ENCODE peak calls at places on chromosomes 2 and 18, in five cellular contexts. B is uterus, T is spleen, V is Peyer's patch, R is IMR-90. M is an unnamed sample.

GRCh38 chr2:69291004-69291650 is 95.9 kb downstream of the GFPT1 start:
- DNase-seq in R (peak), B (no peak), V (no peak), T (no peak), M (no peak)

GRCh38 chr2:201977651-201978050 is 56.0 kb upstream of the FZD7 start:
- DNase-seq in T (no peak), B (no peak), R (no peak), V (no peak), M (no peak)

GRCh38 chr2:127623388-127624320 is 22.3 kb upstream of the GPR17 start:
- DNase-seq in B (peak), R (peak), T (peak), V (peak), M (peak)

GRCh38 chr2:121529439-121530209 is 1.1 kb upstream of the RNU4ATAC start:
- DNase-seq in R (peak), V (no peak), T (no peak), B (peak), M (no peak)

GRCh38 chr2:109736177-109736827 is 57.8 kb upstream of the RGPD5 start:
- DNase-seq in V (peak), R (peak), B (peak), T (peak), M (no peak)

GRCh38 chr2:138579556-138579955 is 78.0 kb downstream of the SPOPL start:
- DNase-seq in B (no peak), V (no peak), T (no peak), R (no peak), M (no peak)

GRCh38 chr2:44974064-44974715 is 32.7 kb downstream of the SIX3 start:
- DNase-seq in V (no peak), R (peak), B (no peak), T (no peak), M (peak)

GRCh38 chr2:44549856-44550255 is 188.1 kb downstream of the CAMKMT start:
- DNase-seq in V (no peak), T (no peak), R (no peak), B (no peak), M (no peak)

GRCh38 chr2:7363906-7364305 is 446.7 kb downstream of the RNF144A start:
- DNase-seq in R (no peak), T (no peak), B (no peak), V (no peak), M (no peak)

GRCh38 chr2:10531874-10532273 is 83.7 kb upstream of the ODC1 start:
- DNase-seq in T (peak), V (peak), B (no peak), R (no peak), M (no peak)

GRCh38 chr18:12048827-12049175 is 44.8 kb upstream of the ANKRD62 start:
- DNase-seq in T (no peak), B (no peak), V (no peak), R (peak), M (no peak)

GRCh38 chr18:3162181-3162580 is 57.6 kb downstream of the MYOM1 start:
- DNase-seq in B (no peak), R (no peak), T (no peak), V (no peak), M (no peak)

GRCh38 chr2:45652090-45653050 is 895 bp downstream of the PRKCE start:
- DNase-seq in T (peak), B (peak), V (peak), R (peak), M (no peak)

GRCh38 chr2:176830362-176830761 is 382.2 kb upstream of the HNRNPA3 start:
- DNase-seq in R (no peak), B (no peak), V (no peak), T (no peak), M (no peak)

GRCh38 chr2:135974036-135974435 is 11.4 kb downstream of the DARS1 start:
- DNase-seq in V (no peak), R (no peak), B (no peak), T (no peak), M (no peak)

GRCh38 chr2:218720048-218721041 is 9.7 kb downstream of the TTLL4 start:
- DNase-seq in V (no peak), B (no peak), T (no peak), R (no peak), M (no peak)

GRCh38 chr2:9807056-9807455 is 36.2 kb upstream of the TAF1B start:
- DNase-seq in B (no peak), V (no peak), R (no peak), T (no peak), M (no peak)

GRCh38 chr2:122868626-122869275 is 1113.3 kb downstream of the TSN start:
- DNase-seq in T (no peak), B (no peak), R (no peak), V (no peak), M (no peak)

GRCh38 chr2:174482854-174483253 is 4.0 kb downstream of the GPR155 start:
- DNase-seq in B (no peak), V (no peak), T (no peak), R (no peak), M (no peak)

GRCh38 chr2:37644191-37644590 is 27.3 kb downstream of the CDC42EP3 start:
- DNase-seq in R (no peak), V (no peak), B (no peak), T (no peak), M (no peak)
- TF ChIP-seq POLR2A in R (no peak), V (no peak), B (no peak), T (no peak), M (no peak)

GRCh38 chr18:23502516-23503037 is 734 bp upstream of the RMC1 start:
- DNase-seq in V (no peak), T (no peak), B (no peak), R (no peak), M (no peak)

GRCh38 chr18:23504720-23505119 is 1.4 kb downstream of the RMC1 start:
- DNase-seq in V (no peak), B (no peak), R (no peak), T (no peak), M (no peak)

GRCh38 chr18:23501626-23502025 is 1.7 kb upstream of the RMC1 start:
- DNase-seq in V (no peak), T (no peak), R (no peak), B (no peak), M (no peak)

GRCh38 chr18:23503967-23504352 is 649 bp downstream of the RMC1 start:
- DNase-seq in T (no peak), V (no peak), B (no peak), R (no peak), M (no peak)

DNA sequence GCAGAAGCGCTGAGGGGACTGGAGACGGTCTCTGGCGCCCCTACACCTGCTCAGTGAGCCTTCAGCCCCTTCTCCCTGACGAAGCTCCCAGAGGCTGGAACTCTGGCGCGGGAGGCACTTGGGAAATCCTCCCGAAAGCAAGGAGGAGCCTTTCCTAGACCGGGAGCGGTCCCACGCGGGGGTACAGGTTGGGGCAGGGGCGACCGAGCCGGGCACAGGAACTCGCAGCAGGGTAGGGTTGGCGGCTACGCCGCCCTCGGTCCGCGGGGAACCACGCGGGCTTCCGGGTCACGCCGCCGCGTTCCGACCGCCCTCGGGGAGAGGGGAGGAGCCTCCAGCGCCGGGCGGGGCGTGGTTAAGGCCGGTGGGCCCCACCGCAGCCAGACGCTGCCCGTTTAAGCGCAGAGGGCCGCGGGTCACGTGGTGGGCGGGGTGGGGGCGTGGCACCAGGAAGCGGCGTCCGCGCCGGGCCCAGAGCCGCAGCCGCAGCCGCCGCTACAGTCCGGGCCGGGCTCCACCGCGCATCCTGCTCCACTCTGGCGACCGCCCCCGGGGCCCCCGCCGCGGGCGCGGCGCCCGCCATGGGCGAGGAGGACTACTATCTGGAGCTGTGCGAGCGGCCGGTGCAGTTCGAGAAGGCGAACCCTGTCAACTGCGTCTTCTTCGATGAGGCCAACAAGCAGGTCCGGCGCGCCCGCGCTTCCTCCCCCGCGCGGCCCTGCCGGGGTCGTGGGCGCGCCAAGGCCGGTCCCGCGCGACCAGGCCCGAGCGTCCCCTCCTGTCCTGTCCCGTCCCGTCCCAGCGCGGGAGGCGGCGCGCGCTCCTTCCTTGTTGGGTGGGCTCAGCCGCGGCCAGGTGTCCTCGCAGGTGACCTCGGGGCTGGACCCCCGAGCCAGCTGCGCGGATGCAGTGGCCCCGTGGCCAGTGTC is at the start of gene RMC1:
- DNase-seq in T (peak), R (peak), V (peak), B (peak), M (peak)
- TF ChIP-seq POLR2A in T (no peak), R (peak), V (peak), B (peak), M (no peak)

DNA sequence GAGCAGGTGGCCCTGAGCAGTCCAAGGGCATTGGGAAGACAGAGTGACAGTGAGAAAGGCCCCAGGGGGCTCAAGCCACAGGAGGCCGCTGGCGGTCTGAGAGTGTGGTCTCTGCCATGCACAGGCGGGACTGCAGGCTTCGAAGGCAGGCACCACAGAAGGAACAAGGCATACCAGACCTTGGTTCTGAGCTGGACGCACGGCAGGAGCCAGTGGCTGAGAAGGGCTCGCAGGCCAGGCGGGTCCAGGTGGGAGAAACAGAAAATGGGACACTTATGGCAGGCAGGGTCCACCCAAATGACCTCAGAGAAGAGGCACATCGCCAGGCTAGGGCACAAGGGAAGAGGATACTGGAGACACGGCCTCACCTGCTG is 14.9 kb downstream of the HJURP start:
- DNase-seq in T (peak), V (no peak), R (no peak), B (no peak), M (no peak)
- TF ChIP-seq POLR2A in T (no peak), V (no peak), R (no peak), B (no peak), M (no peak)

DNA sequence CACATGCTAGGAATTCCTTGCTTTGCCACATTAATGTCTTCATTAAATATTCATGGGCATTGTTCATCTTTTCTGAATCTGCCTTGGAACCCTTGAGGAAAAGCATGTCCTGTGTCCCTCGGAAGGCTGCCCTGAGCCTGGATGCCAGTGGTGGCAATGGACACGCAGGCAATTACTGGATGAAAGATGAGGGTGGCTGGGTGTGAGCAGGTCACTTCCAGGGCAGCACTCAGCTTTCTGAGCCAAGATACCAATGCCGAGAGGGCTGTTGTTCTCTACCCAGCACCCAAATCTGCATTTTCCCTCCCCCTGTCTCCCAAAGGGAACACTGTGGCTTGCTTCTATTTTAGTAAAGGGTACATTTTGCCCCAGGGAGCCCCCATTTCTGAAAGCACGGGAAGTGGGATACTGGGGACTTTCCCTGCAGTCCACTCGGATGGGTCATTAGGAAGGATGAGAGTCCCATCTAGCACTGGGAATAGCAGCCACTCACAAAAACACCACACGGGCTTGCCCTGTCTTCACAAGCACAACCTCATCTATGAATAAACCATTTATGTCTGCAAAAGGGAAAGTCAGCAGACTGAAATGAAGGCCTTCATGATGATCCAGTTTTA is 234.8 kb downstream of the SOX11 start:
- DNase-seq in R (no peak), V (no peak), T (no peak), B (no peak), M (no peak)
- TF ChIP-seq POLR2A in R (no peak), V (no peak), T (no peak), B (no peak), M (no peak)

M was measured in H54.